ENCODE peak calls at places on chromosomes 2 and 18, in six cellular contexts. U is MM.1S, Q is suprapubic skin, P is Peyer's patch, L is psoas muscle, I is dorsolateral prefrontal cortex. F is an unnamed sample.

GRCh38 chr2:26471766-26472706 is 5.9 kb downstream of the OTOF start:
- DNase-seq in L (peak), I (no peak), U (no peak), P (no peak), Q (no peak), F (no peak)

GRCh38 chr18:48011926-48012469 is 81.5 kb upstream of the SMAD2 start:
- DNase-seq in Q (peak), U (no peak), P (no peak), L (no peak), I (no peak), F (no peak)

GRCh38 chr2:207734264-207734635 is 22.8 kb downstream of the CCNYL1 start:
- DNase-seq in Q (no peak), I (no peak), U (no peak), L (no peak), P (no peak), F (no peak)

GRCh38 chr18:35386600-35387366 is 9.6 kb upstream of the ZNF396 start:
- DNase-seq in U (peak), P (no peak), L (peak), Q (no peak), I (peak), F (peak)

GRCh38 chr2:209458018-209458979 is 34.5 kb downstream of the MAP2 start:
- DNase-seq in Q (no peak), L (no peak), U (no peak), P (no peak), I (no peak), F (no peak)

GRCh38 chr2:61605245-61605644 is 67.1 kb upstream of the XPO1 start:
- DNase-seq in P (no peak), Q (no peak), I (no peak), U (no peak), L (no peak), F (no peak)

GRCh38 chr2:29747786-29748470 is 173.5 kb downstream of the ALK start:
- DNase-seq in I (no peak), L (no peak), U (no peak), Q (no peak), P (no peak), F (no peak)

GRCh38 chr2:64695656-64696310 is 42.1 kb upstream of the SERTAD2 start:
- DNase-seq in Q (no peak), P (no peak), L (no peak), I (no peak), U (no peak), F (no peak)

GRCh38 chr18:37107748-37108522 is 279.0 kb downstream of the KIAA1328 start:
- DNase-seq in I (no peak), U (no peak), L (no peak), Q (no peak), P (no peak), F (no peak)

GRCh38 chr18:8943900-8944870 is 158.3 kb upstream of the NDUFV2 start:
- DNase-seq in I (no peak), Q (no peak), U (no peak), L (no peak), P (no peak), F (no peak)

GRCh38 chr2:134736167-134736885 is 17.5 kb upstream of the TMEM163 start:
- DNase-seq in L (no peak), I (no peak), U (no peak), P (no peak), Q (no peak), F (no peak)

GRCh38 chr2:42999391-42999811 is 207.0 kb upstream of the HAAO start:
- DNase-seq in P (peak), I (no peak), L (no peak), Q (peak), U (no peak), F (peak)

GRCh38 chr2:224210495-224211472 is 171.7 kb upstream of the SERPINE2 start:
- DNase-seq in Q (no peak), U (no peak), L (no peak), I (no peak), P (no peak), F (no peak)

GRCh38 chr2:69151974-69152373 is 139.0 kb downstream of the ANTXR1 start:
- DNase-seq in L (no peak), I (no peak), Q (no peak), P (no peak), U (no peak), F (no peak)

GRCh38 chr2:140057928-140058327 is 1277.7 kb upstream of the NXPH2 start:
- DNase-seq in L (no peak), I (no peak), P (no peak), U (no peak), Q (no peak), F (no peak)

GRCh38 chr2:235587202-235587601 is 93.4 kb downstream of the AGAP1 start:
- DNase-seq in I (no peak), L (no peak), U (no peak), Q (no peak), P (no peak), F (no peak)

GRCh38 chr2:145203931-145204330 is 684.0 kb upstream of the ZEB2 start:
- DNase-seq in U (no peak), Q (no peak), L (no peak), I (no peak), P (no peak), F (no peak)

GRCh38 chr2:99789851-99790250 is 300.0 kb upstream of the REV1 start:
- DNase-seq in I (no peak), L (no peak), U (no peak), Q (no peak), P (no peak), F (no peak)

GRCh38 chr2:691825-692224 is 14.6 kb upstream of the TMEM18 start:
- DNase-seq in I (no peak), U (no peak), Q (no peak), L (peak), P (no peak), F (no peak)

GRCh38 chr18:64809801-64810200 is 660.9 kb upstream of the LINC00305 start:
- DNase-seq in P (no peak), Q (no peak), U (no peak), L (no peak), I (no peak), F (no peak)

GRCh38 chr2:150480971-150481830 is 6.3 kb downstream of the RND3 start:
- DNase-seq in Q (no peak), P (no peak), U (no peak), L (no peak), I (no peak), F (no peak)

GRCh38 chr2:219010873-219011272 is 17.7 kb upstream of the CRYBA2 start:
- DNase-seq in L (no peak), U (no peak), P (no peak), I (no peak), Q (no peak), F (no peak)

GRCh38 chr18:10244341-10244740 is 210.1 kb upstream of the APCDD1 start:
- DNase-seq in L (no peak), I (no peak), U (no peak), P (no peak), Q (no peak), F (no peak)

GRCh38 chr2:237566401-237567235 is at the start of gene PRLH:
- DNase-seq in U (no peak), Q (no peak), L (no peak), I (no peak), P (peak), F (no peak)

GRCh38 chr2:226185613-226186211 is 613.9 kb downstream of the IRS1 start:
- DNase-seq in I (no peak), U (no peak), P (no peak), Q (no peak), L (no peak), F (no peak)

GRCh38 chr18:59609654-59610053 is 87.6 kb downstream of the CCBE1 start:
- DNase-seq in P (no peak), I (no peak), L (no peak), U (no peak), Q (no peak), F (no peak)

GRCh38 chr18:6741290-6741689 is 11.8 kb downstream of the ARHGAP28 start:
- DNase-seq in I (no peak), P (no peak), L (no peak), U (no peak), Q (no peak), F (no peak)

GRCh38 chr18:75916641-75916982 is 489.1 kb upstream of the SMIM21 start:
- DNase-seq in I (no peak), L (no peak), Q (no peak), P (no peak), U (no peak), F (no peak)

GRCh38 chr2:164538250-164538866 is 82.9 kb downstream of the GRB14 start:
- DNase-seq in Q (no peak), U (peak), P (no peak), L (no peak), I (no peak), F (no peak)

GRCh38 chr18:69958422-69958821 is 10.7 kb upstream of the CD226 start:
- DNase-seq in P (no peak), L (no peak), U (no peak), Q (no peak), I (no peak), F (no peak)

DNA sequence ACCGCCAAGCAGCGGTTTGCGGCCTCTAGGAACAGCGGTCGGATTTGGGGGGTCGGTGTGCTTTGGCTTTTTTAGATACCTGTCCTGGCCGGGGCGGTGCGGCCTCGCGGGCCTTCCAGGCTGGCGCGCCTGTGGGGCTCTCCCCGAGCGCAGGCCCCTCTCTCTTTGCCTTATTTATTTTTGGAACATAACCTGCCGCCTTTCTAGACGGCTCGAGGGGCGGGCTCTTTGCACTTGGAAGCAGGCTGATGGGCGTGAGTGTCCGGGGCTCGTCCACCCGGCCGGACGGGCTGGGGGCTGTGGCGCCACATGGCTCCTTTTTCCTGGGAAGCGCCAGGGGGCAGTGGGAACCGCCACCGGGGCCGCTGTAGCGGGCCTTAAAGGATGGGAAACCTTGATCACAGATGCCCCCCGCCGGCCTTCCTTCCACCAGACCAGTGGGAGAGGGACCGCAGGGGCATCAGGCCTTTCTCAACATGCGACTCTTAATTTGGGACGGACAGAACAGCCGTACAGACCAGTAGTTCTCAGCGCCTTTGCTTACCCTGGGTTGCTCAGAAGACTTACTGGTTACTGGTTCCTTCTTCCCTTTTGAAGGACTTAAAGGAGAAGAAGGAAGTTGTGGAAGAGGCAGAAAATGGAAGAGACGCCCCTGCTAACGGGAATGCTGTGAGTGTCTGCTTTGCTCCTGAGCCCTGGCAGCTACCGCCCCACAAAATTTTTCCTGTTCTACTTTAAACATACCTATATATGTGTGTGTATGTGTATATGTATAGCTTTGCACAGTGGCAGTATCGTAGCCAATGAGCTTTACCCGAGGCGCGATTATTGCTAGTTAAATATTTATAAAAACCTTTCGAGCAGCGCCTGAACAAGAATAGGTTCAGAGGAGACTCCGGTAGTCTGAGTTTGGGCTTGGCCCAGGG is 2.7 kb downstream of the PTMA start:
- DNase-seq in L (peak), U (peak), P (peak), Q (no peak), I (peak), F (peak)
- TF ChIP-seq CTCF in L (peak), U (no peak), P (no peak), Q (no peak), I (no peak), F (no peak)

DNA sequence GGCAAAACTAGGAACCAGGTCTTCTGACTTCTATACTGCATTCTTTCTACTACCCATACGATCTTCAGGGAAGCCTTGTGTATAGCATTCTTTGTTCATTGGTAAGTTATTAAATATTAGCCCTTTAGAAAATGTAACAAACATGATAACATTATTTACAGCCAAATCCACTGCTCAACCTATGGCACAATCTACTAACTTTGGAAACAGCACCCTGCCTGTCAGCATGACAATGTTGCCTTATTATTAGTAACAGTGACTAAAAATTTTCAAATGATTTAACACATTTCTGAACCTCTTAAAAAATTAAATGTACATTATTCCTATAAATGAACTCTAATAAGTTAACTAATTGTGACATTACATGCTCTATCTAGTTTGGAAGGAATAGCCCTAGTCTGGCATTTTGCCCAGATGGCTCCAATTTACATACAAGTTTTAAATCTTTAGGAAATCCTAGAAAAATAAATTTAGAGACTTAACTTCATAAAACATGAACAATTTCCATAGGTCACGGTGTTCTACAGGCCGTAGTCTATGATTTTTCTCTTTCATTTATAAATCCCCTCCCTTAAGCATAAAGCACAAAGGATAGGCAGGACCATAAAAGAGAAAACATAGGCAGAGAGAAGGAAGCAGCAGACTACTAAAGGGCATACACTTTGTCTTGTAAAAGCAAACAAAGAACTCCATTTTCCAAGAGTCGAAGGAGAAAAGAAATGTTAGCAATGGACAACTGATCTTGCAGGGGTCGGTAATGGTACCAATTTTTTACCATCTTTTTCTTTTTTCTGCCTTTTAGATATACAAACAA is 33.6 kb downstream of the YES1 start:
- DNase-seq in I (no peak), P (no peak), L (no peak), U (no peak), Q (no peak), F (no peak)
- H3K27ac ChIP-seq in I (no peak), P (no peak), L (no peak), U (no peak), Q (no peak), F (peak)

DNA sequence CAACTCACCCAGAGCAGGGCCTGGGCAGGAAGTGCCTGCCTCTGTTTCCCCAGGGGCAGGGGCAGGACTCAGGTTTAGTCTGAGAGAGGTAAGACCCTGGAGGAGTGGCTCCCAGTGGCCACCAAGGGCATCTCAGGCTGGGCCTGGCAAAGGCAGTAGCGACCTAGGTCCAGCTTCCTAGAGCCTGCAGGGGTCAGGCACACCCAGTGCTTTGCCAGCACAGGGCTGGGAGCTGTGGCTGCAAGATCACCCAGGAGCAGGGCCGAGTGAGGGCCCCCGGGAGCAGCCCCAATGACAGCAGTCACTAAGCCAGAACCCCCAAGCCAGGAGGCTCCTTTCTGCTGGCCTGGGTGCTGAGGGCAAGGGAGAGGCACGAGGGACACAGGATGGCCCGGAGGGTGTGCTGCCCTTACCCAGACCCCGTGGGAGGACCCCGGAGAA is 8.8 kb upstream of the DUSP2 start:
- DNase-seq in I (no peak), Q (no peak), P (peak), U (no peak), L (no peak), F (no peak)
- TF ChIP-seq CTCF in I (no peak), Q (no peak), P (no peak), U (no peak), L (no peak), F (no peak)

DNA sequence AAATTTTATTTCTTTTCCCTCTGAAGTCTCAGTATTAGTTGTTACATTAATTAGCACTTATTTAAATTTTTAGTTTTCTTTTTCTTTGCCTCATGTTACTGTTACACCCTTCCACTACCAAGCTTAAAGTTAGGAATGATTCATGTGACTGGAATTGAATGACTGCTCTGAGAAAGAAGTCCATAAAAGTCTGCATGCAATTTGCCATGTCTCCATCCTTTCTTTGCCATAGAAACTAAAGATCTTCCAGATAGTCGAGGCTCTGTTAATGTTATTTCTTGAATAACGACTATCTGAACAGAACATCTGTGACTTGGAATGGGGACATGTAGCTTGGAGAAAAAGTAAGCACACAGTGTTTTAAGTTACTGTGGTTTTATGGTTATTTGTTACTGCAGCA is 1269.8 kb upstream of the PIK3C3 start:
- DNase-seq in Q (no peak), U (no peak), P (no peak), I (no peak), L (no peak), F (no peak)
- H3K27ac ChIP-seq in Q (no peak), U (no peak), P (no peak), I (no peak), L (no peak), F (no peak)

GRCh38 chr2:22126978-22127377 is 1003.2 kb downstream of the TDRD15 start:
- DNase-seq in I (no peak), U (no peak), P (no peak), Q (no peak), L (no peak), F (no peak)

DNA sequence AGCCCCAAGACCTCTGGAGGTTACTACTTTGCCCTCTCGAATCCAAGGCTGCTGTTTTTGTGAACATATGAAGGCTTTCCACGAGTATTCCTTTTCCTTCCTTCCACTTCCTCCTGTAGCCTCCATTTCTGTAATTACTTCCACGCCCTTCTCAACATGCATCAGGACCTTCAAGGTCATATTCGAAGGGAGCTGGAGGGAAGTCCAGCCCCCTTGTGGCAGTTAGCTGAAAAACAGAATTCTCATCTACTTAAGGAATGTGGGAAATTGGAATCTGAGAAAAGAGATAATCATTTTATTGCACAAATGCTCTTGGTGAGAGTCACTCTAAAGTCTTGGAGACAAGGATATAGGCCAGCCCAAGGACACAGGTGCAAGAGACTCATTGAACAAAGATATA is 1000.2 kb downstream of the TDRD15 start:
- DNase-seq in Q (no peak), L (no peak), U (no peak), P (no peak), I (no peak), F (no peak)
- TF ChIP-seq CTCF in Q (no peak), L (no peak), U (no peak), P (no peak), I (no peak), F (no peak)

DNA sequence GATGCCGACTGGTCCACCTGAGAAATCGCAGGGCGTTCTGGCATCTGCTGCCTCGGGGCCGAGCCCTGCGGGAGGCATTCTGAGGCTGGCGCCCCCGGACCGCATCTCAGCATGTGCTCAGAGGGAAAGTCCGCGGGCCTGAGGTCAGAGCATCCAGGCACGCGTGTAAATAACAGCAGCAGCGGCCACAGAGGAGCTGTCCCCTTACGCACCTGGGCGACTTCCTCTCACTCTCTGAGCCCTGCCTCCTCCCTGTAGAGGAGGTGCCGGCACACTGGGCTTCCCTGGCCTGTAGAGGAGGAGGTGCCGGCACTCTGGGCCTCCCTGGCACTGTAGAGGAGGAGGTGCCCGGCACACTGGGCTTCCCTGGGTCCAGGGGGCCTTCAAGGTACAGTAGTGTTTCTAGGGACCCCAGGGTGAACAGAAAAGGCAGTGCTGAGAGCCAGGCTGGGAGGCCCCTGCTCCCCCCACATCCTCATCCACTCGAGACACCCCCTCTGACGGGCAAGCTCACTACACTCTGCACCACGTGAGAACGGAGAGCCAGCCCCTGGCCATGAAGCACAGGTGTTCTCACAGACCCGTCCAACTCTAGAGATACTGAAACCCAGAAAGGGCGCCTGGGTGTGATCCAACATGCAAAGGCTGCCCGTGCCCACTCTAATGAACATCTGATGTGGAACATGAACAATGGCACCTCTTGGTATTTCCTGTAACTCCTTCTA is 263.5 kb downstream of the HDAC4 start:
- DNase-seq in L (peak), U (no peak), Q (no peak), P (no peak), I (no peak), F (no peak)
- H3K27ac ChIP-seq in L (no peak), U (no peak), Q (no peak), P (no peak), I (peak), F (no peak)

GRCh38 chr2:197103363-197103762 is 176.9 kb upstream of the PGAP1 start:
- DNase-seq in I (no peak), P (no peak), Q (no peak), U (no peak), L (no peak), F (no peak)

GRCh38 chr2:197097578-197098366 is 171.3 kb upstream of the PGAP1 start:
- DNase-seq in L (peak), P (no peak), I (no peak), U (no peak), Q (no peak), F (peak)

GRCh38 chr2:197107291-197108269 is 181.1 kb upstream of the PGAP1 start:
- DNase-seq in L (peak), P (no peak), I (no peak), U (no peak), Q (no peak), F (peak)

GRCh38 chr2:197101519-197101918 is 175.0 kb upstream of the PGAP1 start:
- DNase-seq in L (no peak), I (no peak), P (no peak), U (no peak), Q (no peak), F (no peak)

GRCh38 chr2:197102202-197102601 is 175.7 kb upstream of the PGAP1 start:
- DNase-seq in Q (no peak), U (no peak), I (no peak), P (no peak), L (no peak), F (no peak)
- TF ChIP-seq CTCF in Q (no peak), U (no peak), I (no peak), P (no peak), L (no peak), F (no peak)

F was measured in transverse colon.